ENCODE peak calls at places on chromosomes 11 and 22, in six cellular contexts. K, O, X, N, I and P are unnamed samples.
A peak's percentile ranks its signal among the peaks of the same experiment; 100 is the strongest.

GRCh38 chr11:86931965-86932332 is 23.2 kb downstream of the FZD4 start:
- DNase-seq in K (no peak), O (no peak), X (no peak), N (no peak), I (no peak), P (no peak)

GRCh38 chr11:35045219-35045819 is 93.7 kb upstream of the CD44 start:
- DNase-seq in K (no peak), O (no peak), X (no peak), N (no peak), I (no peak), P (no peak)

GRCh38 chr11:43071338-43071737 is 240.5 kb upstream of the API5 start:
- DNase-seq in K (no peak), O (no peak), X (no peak), N (no peak), I (no peak), P (no peak)

GRCh38 chr11:119336744-119337469 is 2.6 kb downstream of the RNF26 start:
- DNase-seq in K (no peak), O (no peak), X (no peak), N (no peak), I (peak; percentile 68), P (no peak)

GRCh38 chr11:36509265-36509664 is 807 bp downstream of the TRAF6 start:
- DNase-seq in K (no peak), O (no peak), X (no peak), N (no peak), I (no peak), P (no peak)

GRCh38 chr11:927871-928270 is 2.2 kb downstream of the AP2A2 start:
- DNase-seq in K (no peak), O (no peak), X (no peak), N (no peak), I (no peak), P (no peak)

GRCh38 chr11:9773524-9773923 is 109.6 kb downstream of the SWAP70 start:
- DNase-seq in K (no peak), O (no peak), X (no peak), N (no peak), I (no peak), P (no peak)

GRCh38 chr11:72326151-72326842 is 82.3 kb upstream of the PHOX2A start:
- DNase-seq in K (no peak), O (no peak), X (no peak), N (no peak), I (no peak), P (no peak)

GRCh38 chr11:132962026-132962425 is 570.3 kb downstream of the OPCML start:
- DNase-seq in K (no peak), O (no peak), X (no peak), N (no peak), I (no peak), P (no peak)

GRCh38 chr11:112564228-112564955 is 303.7 kb upstream of the PLET1 start:
- DNase-seq in K (no peak), O (no peak), X (no peak), N (no peak), I (no peak), P (no peak)

DNA sequence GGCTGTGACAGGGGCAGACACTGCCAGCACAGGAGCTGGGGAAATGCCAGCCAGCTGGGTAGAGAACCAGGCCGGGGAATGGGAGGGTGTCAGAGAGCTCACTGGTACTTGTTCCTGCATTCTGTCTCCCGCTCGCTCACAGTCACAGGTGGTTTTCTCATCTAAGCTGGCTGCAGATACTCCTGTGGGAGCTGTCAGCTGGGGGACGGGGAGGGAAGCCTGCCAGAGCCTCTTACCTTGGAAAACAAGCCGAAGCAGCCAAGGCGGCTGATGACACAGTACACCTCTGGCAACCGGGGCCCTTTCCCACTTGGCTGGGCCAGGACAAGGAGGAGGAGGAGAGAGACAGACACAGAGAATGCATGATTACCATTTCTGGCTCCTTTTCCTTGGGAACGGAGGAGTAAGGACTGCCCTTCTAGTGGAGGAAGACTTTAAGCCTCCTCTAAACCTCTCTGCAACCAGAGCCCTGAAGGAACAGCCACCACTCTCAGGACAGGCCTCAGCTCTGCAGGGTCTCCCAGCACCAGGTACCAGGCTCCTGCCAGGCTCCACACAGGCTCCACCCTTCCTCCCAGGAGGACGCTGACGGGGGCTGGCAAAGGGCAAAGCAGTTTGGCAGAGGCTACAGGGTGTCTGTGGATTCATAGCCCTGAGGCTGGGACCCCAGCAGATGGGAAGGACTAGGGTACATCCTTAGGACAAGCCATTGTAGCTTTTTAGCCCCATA is 25.1 kb downstream of the RPL27A start:
- DNase-seq in K (no peak), O (no peak), X (no peak), N (no peak), I (no peak), P (no peak)
- TF ChIP-seq CTCF in K (no peak), O (no peak), X (no peak), N (no peak), I (no peak), P (no peak)

DNA sequence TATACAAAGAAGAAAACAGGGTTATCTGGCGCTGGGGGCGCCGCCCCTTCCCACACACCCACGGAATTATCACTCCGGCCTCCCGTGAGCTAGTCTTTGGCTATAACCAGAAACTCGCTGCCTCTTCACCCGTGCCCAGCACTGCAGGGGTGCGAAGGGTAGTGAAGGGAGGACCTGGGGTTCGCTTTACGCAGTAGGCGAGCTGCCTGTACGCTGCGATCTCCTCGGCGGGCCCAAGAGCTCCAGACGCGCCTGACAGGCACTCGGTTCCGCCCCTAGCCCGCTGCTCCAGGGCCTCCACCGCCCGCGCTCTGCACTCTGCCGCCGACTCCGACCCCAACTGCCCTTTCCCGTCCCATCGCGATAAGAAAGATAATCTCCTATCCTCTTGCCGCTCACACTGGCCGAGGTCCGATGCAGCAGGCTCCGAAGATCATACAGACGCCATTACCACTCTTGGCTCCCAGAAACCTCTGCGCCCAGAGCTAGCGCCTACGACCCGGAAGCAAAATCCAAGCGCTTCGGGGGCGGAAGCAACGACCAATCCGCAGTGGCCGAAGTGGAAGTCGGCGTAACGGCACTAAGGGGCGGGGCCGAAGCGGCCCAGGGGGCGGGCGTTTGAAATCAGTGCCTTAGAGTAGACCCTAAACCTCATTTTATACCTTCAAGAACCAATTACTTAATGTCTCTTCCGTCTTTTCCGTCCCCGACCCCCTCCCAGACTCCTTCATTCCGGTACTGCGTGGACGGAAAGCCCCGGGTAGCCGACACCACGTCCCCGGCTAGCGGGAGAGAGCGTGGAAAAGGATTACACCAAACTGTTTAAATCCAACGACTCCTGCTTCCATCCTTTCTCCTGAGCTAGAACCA is at the start of the genes CWC15 and KDM4D:
- DNase-seq in K (peak; percentile 92), O (peak; percentile 96), X (peak; percentile 82), N (peak; percentile 81), I (peak; percentile 96), P (peak; percentile 73)
- TF ChIP-seq CTCF in K (no peak), O (no peak), X (no peak), N (no peak), I (no peak), P (no peak)

GRCh38 chr11:61577383-61578118 is 3.3 kb downstream of the SYT7 start:
- DNase-seq in K (peak; percentile 61), O (no peak), X (peak; percentile 26), N (no peak), I (no peak), P (no peak)
- TF ChIP-seq CTCF in K (no peak), O (no peak), X (peak; percentile 61), N (no peak), I (no peak), P (no peak)

GRCh38 chr22:25896592-25896991 is 154.6 kb downstream of the MYO18B start:
- DNase-seq in K (no peak), O (no peak), X (no peak), N (no peak), I (no peak), P (no peak)

GRCh38 chr22:25895678-25896077 is 153.7 kb downstream of the MYO18B start:
- DNase-seq in K (no peak), O (no peak), X (no peak), N (no peak), I (no peak), P (no peak)

GRCh38 chr22:25898707-25899365 is 156.8 kb downstream of the MYO18B start:
- DNase-seq in K (peak; percentile 37), O (no peak), X (no peak), N (no peak), I (no peak), P (no peak)

GRCh38 chr22:25892678-25893077 is 150.7 kb downstream of the MYO18B start:
- DNase-seq in K (no peak), O (no peak), X (no peak), N (no peak), I (no peak), P (no peak)

GRCh38 chr22:25896098-25896497 is 154.1 kb downstream of the MYO18B start:
- DNase-seq in K (no peak), O (no peak), X (no peak), N (no peak), I (no peak), P (no peak)
- TF ChIP-seq CTCF in K (no peak), O (no peak), X (peak; percentile 44), N (no peak), I (no peak), P (no peak)

DNA sequence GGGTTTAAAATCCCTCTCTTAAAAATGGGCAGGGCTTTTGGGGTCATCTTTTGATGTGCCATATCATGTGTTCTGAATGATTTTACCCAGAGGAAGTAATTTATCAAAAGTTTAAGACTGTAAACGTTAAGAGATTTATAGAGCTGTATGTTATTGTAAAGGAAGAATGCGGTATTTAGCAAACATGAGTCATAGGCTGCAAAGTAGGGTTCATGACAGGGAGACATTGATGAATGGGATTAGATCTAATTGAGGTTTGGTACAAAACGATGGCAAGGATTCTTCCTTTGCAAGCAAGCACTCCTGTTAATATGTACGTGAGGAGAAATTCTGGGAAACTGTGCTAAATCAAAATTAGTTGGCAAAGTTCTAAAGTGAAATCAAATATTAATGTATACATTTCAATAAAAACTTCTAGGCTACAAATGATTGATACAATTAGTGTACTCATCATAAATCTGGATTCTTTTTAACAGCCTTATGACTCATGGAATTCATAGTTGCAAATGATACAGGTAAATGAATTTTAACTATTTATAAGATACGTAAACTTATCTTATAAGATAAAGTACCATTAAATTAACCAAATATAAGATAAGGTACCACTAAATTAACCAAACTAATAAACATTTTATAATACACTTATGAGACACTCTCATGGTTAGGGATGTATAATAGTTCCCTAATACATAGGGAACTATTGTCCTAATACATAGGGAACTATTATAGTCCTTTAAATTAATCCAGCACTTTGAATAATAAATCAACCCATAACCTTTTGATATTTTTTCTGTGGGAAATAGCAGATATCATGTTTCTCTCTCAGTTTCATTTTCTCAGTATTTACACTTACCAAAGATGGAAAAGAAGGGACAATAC is 58.4 kb downstream of the KIF18A start:
- DNase-seq in K (no peak), O (no peak), X (no peak), N (no peak), I (no peak), P (no peak)
- TF ChIP-seq CTCF in K (no peak), O (no peak), X (no peak), N (no peak), I (no peak), P (no peak)

GRCh38 chr22:39931271-39931670 is 28.9 kb upstream of the TMA7B start:
- DNase-seq in K (no peak), O (no peak), X (no peak), N (no peak), I (no peak), P (no peak)
- TF ChIP-seq CTCF in K (no peak), O (no peak), X (no peak), N (no peak), I (no peak), P (no peak)